ENCODE peak calls at places on chromosomes 16 and 17, in nine cellular contexts. One of them, this sample, is unnamed.

GRCh38 chr17:38877130-38877851 is 7.4 kb downstream of the LASP1 start:
- DNase-seq in psoas muscle: no peak
- DNase-seq in neural progenitor cell: peak
- DNase-seq in stomach: no peak
- DNase-seq in lower leg skin: no peak
- DNase-seq in left ventricle myocardium inferior: no peak
- DNase-seq in cardiac muscle cell: no peak
- DNase-seq in GM12865: peak
- DNase-seq in fibroblast of lung: no peak
- DNase-seq in this sample: peak

GRCh38 chr17:79581306-79581932 is 29.4 kb downstream of the RBFOX3 start:
- DNase-seq in psoas muscle: no peak
- DNase-seq in lower leg skin: no peak
- DNase-seq in left ventricle myocardium inferior: no peak
- DNase-seq in cardiac muscle cell: no peak
- DNase-seq in fibroblast of lung: no peak
- DNase-seq in GM12865: no peak
- DNase-seq in stomach: no peak
- DNase-seq in neural progenitor cell: no peak
- DNase-seq in this sample: no peak

GRCh38 chr16:7990864-7991263 is 599.4 kb downstream of the TMEM114 start:
- DNase-seq in cardiac muscle cell: no peak
- DNase-seq in neural progenitor cell: no peak
- DNase-seq in stomach: no peak
- DNase-seq in left ventricle myocardium inferior: no peak
- DNase-seq in lower leg skin: no peak
- DNase-seq in psoas muscle: no peak
- DNase-seq in GM12865: no peak
- DNase-seq in fibroblast of lung: no peak
- DNase-seq in this sample: no peak

GRCh38 chr17:75024686-75025397 is 12.4 kb downstream of the MRPL58 start:
- DNase-seq in GM12865: no peak
- DNase-seq in neural progenitor cell: no peak
- DNase-seq in lower leg skin: no peak
- DNase-seq in stomach: no peak
- DNase-seq in left ventricle myocardium inferior: no peak
- DNase-seq in fibroblast of lung: no peak
- DNase-seq in cardiac muscle cell: no peak
- DNase-seq in psoas muscle: no peak
- DNase-seq in this sample: no peak

GRCh38 chr16:57623251-57624043 is 5.0 kb upstream of the ADGRG1 start:
- DNase-seq in stomach: peak
- DNase-seq in left ventricle myocardium inferior: no peak
- DNase-seq in lower leg skin: no peak
- DNase-seq in fibroblast of lung: peak
- DNase-seq in psoas muscle: peak
- DNase-seq in neural progenitor cell: peak
- DNase-seq in GM12865: no peak
- DNase-seq in cardiac muscle cell: peak
- DNase-seq in this sample: no peak

GRCh38 chr16:77009453-77009852 is 181.5 kb upstream of the MON1B start:
- DNase-seq in stomach: no peak
- DNase-seq in psoas muscle: no peak
- DNase-seq in neural progenitor cell: no peak
- DNase-seq in GM12865: no peak
- DNase-seq in cardiac muscle cell: no peak
- DNase-seq in lower leg skin: no peak
- DNase-seq in fibroblast of lung: no peak
- DNase-seq in left ventricle myocardium inferior: peak
- DNase-seq in this sample: no peak

GRCh38 chr17:41530062-41531048 is 2.2 kb upstream of the KRT19 start:
- DNase-seq in GM12865: no peak
- DNase-seq in stomach: peak
- DNase-seq in left ventricle myocardium inferior: no peak
- DNase-seq in psoas muscle: no peak
- DNase-seq in fibroblast of lung: peak
- DNase-seq in cardiac muscle cell: peak
- DNase-seq in neural progenitor cell: no peak
- DNase-seq in lower leg skin: no peak
- DNase-seq in this sample: no peak

GRCh38 chr16:680967-681745 is 946 bp downstream of the STUB1 start:
- DNase-seq in neural progenitor cell: peak
- DNase-seq in stomach: peak
- DNase-seq in lower leg skin: no peak
- DNase-seq in left ventricle myocardium inferior: no peak
- DNase-seq in psoas muscle: peak
- DNase-seq in fibroblast of lung: peak
- DNase-seq in GM12865: peak
- DNase-seq in cardiac muscle cell: peak
- DNase-seq in this sample: peak

GRCh38 chr16:49473773-49474172 is 100.2 kb downstream of the C16orf78 start:
- DNase-seq in left ventricle myocardium inferior: no peak
- DNase-seq in cardiac muscle cell: no peak
- DNase-seq in GM12865: no peak
- DNase-seq in stomach: peak
- DNase-seq in neural progenitor cell: no peak
- DNase-seq in psoas muscle: peak
- DNase-seq in fibroblast of lung: no peak
- DNase-seq in lower leg skin: peak
- DNase-seq in this sample: no peak

GRCh38 chr17:70775667-70776066 is 606.3 kb downstream of the KCNJ2 start:
- DNase-seq in cardiac muscle cell: no peak
- DNase-seq in left ventricle myocardium inferior: no peak
- DNase-seq in neural progenitor cell: no peak
- DNase-seq in lower leg skin: no peak
- DNase-seq in stomach: no peak
- DNase-seq in GM12865: no peak
- DNase-seq in psoas muscle: no peak
- DNase-seq in fibroblast of lung: no peak
- DNase-seq in this sample: no peak

GRCh38 chr17:75250009-75250471 is 11.4 kb downstream of the GGA3 start:
- DNase-seq in lower leg skin: peak
- DNase-seq in stomach: peak
- DNase-seq in cardiac muscle cell: peak
- DNase-seq in neural progenitor cell: no peak
- DNase-seq in psoas muscle: peak
- DNase-seq in left ventricle myocardium inferior: no peak
- DNase-seq in fibroblast of lung: no peak
- DNase-seq in GM12865: peak
- DNase-seq in this sample: no peak

GRCh38 chr17:35051183-35051578 is 12.3 kb downstream of the RFFL start:
- DNase-seq in psoas muscle: no peak
- DNase-seq in fibroblast of lung: no peak
- DNase-seq in lower leg skin: no peak
- DNase-seq in cardiac muscle cell: peak
- DNase-seq in GM12865: peak
- DNase-seq in neural progenitor cell: no peak
- DNase-seq in stomach: no peak
- DNase-seq in left ventricle myocardium inferior: no peak
- DNase-seq in this sample: no peak

GRCh38 chr16:29811896-29812665 is at the start of gene PRRT2:
- DNase-seq in lower leg skin: peak
- DNase-seq in cardiac muscle cell: peak
- DNase-seq in GM12865: peak
- DNase-seq in stomach: no peak
- DNase-seq in psoas muscle: peak
- DNase-seq in left ventricle myocardium inferior: peak
- DNase-seq in fibroblast of lung: no peak
- DNase-seq in neural progenitor cell: peak
- DNase-seq in this sample: peak

GRCh38 chr17:31931781-31932180 is 5.0 kb upstream of the SUZ12 start:
- DNase-seq in left ventricle myocardium inferior: no peak
- DNase-seq in GM12865: no peak
- DNase-seq in neural progenitor cell: no peak
- DNase-seq in cardiac muscle cell: no peak
- DNase-seq in psoas muscle: no peak
- DNase-seq in lower leg skin: no peak
- DNase-seq in stomach: no peak
- DNase-seq in fibroblast of lung: no peak
- DNase-seq in this sample: no peak

DNA sequence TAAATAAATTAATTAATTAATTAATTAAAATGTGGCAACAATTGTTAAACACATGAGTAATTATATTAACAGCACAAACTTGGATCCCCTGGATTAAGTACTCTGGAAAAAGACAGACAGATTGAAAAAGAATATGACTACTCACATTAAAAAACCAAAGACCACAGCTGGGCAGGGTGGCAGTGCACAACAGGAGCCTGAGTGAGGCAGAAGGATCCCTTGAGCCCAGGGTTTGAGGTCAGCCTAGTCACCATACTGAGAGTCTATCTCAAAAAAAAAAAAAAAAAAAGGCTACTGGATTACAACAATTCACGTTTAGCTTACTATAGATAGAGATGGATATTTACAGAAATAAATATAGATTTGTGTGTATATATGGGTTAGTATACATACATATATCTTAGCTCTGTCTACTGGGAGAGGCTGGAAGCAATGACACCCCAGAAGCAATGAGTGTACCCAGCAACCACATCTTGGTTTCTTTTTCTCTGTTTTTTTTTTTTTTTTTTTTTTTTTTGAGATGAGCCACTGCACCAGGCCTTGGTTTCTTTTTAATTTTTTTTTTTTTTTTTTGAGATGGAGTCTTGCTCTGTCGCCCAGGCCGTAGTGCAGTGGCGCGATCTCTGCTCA is 10.6 kb upstream of the SUZ12 start:
- DNase-seq in lower leg skin: no peak
- DNase-seq in neural progenitor cell: no peak
- DNase-seq in cardiac muscle cell: no peak
- DNase-seq in left ventricle myocardium inferior: no peak
- DNase-seq in GM12865: no peak
- DNase-seq in fibroblast of lung: no peak
- DNase-seq in psoas muscle: no peak
- DNase-seq in stomach: no peak
- DNase-seq in this sample: no peak
- H3K4me3 ChIP-seq in lower leg skin: no peak
- H3K4me3 ChIP-seq in neural progenitor cell: no peak
- H3K4me3 ChIP-seq in cardiac muscle cell: no peak
- H3K4me3 ChIP-seq in left ventricle myocardium inferior: no peak
- H3K4me3 ChIP-seq in GM12865: no peak
- H3K4me3 ChIP-seq in fibroblast of lung: no peak
- H3K4me3 ChIP-seq in psoas muscle: no peak
- H3K4me3 ChIP-seq in stomach: no peak
- H3K4me3 ChIP-seq in this sample: no peak

DNA sequence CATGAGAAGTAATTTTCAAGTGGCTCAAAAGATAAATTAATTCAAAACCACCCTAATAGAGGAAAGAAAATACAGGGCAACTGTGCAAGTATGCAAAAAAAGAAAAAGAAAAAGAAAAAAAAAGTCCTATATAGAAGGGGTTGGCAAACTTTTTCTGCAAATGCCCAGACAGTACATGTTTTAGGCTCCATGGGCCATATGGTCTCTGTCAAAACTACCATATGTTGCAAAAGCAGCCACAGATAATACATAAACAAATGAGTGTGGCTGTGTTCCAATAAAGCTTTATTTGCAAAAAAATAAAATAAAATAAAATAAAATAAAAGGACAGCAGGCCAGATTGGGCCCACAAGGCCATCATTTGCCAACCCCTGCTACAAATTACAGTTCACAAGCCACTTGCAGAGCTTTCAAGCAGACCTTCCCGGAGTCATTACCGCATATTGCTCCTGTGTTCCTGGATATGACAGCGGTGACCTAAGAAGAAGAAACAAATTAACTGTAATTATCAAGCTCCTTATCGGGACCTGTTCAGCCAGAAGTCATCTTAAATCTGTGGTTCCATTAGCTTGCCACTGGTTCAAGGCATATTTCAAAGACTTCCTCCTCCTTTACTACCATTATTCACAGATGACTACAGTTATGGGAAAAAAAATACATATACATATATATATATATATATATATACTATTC is 15.9 kb downstream of the ZC3H7A start:
- DNase-seq in GM12865: peak
- DNase-seq in psoas muscle: no peak
- DNase-seq in cardiac muscle cell: peak
- DNase-seq in left ventricle myocardium inferior: no peak
- DNase-seq in lower leg skin: no peak
- DNase-seq in neural progenitor cell: no peak
- DNase-seq in stomach: no peak
- DNase-seq in fibroblast of lung: peak
- DNase-seq in this sample: no peak
- H3K4me3 ChIP-seq in GM12865: peak
- H3K4me3 ChIP-seq in psoas muscle: no peak
- H3K4me3 ChIP-seq in cardiac muscle cell: no peak
- H3K4me3 ChIP-seq in left ventricle myocardium inferior: no peak
- H3K4me3 ChIP-seq in lower leg skin: no peak
- H3K4me3 ChIP-seq in neural progenitor cell: no peak
- H3K4me3 ChIP-seq in stomach: no peak
- H3K4me3 ChIP-seq in fibroblast of lung: no peak
- H3K4me3 ChIP-seq in this sample: no peak

GRCh38 chr17:40103742-40104095 is 3.3 kb upstream of the NR1D1 start:
- DNase-seq in stomach: no peak
- DNase-seq in GM12865: peak
- DNase-seq in cardiac muscle cell: no peak
- DNase-seq in left ventricle myocardium inferior: no peak
- DNase-seq in fibroblast of lung: no peak
- DNase-seq in neural progenitor cell: no peak
- DNase-seq in lower leg skin: no peak
- DNase-seq in psoas muscle: no peak
- DNase-seq in this sample: no peak

GRCh38 chr17:40106760-40107265 is 6.4 kb upstream of the NR1D1 start:
- DNase-seq in lower leg skin: no peak
- DNase-seq in fibroblast of lung: peak
- DNase-seq in GM12865: no peak
- DNase-seq in neural progenitor cell: peak
- DNase-seq in cardiac muscle cell: peak
- DNase-seq in stomach: no peak
- DNase-seq in left ventricle myocardium inferior: peak
- DNase-seq in psoas muscle: peak
- DNase-seq in this sample: no peak

GRCh38 chr17:40107266-40107980 is 7.0 kb upstream of the NR1D1 start:
- DNase-seq in psoas muscle: no peak
- DNase-seq in left ventricle myocardium inferior: peak
- DNase-seq in neural progenitor cell: no peak
- DNase-seq in GM12865: peak
- DNase-seq in lower leg skin: no peak
- DNase-seq in stomach: no peak
- DNase-seq in fibroblast of lung: no peak
- DNase-seq in cardiac muscle cell: peak
- DNase-seq in this sample: peak

GRCh38 chr17:40104570-40105471 is 4.4 kb upstream of the NR1D1 start:
- DNase-seq in neural progenitor cell: no peak
- DNase-seq in left ventricle myocardium inferior: peak
- DNase-seq in psoas muscle: no peak
- DNase-seq in GM12865: peak
- DNase-seq in lower leg skin: no peak
- DNase-seq in stomach: no peak
- DNase-seq in cardiac muscle cell: no peak
- DNase-seq in fibroblast of lung: no peak
- DNase-seq in this sample: peak

GRCh38 chr17:40106089-40106759 is 5.8 kb upstream of the NR1D1 start:
- DNase-seq in stomach: no peak
- DNase-seq in lower leg skin: no peak
- DNase-seq in psoas muscle: peak
- DNase-seq in neural progenitor cell: no peak
- DNase-seq in left ventricle myocardium inferior: peak
- DNase-seq in cardiac muscle cell: no peak
- DNase-seq in fibroblast of lung: no peak
- DNase-seq in GM12865: no peak
- DNase-seq in this sample: no peak
- H3K4me3 ChIP-seq in stomach: no peak
- H3K4me3 ChIP-seq in lower leg skin: no peak
- H3K4me3 ChIP-seq in psoas muscle: peak
- H3K4me3 ChIP-seq in neural progenitor cell: no peak
- H3K4me3 ChIP-seq in left ventricle myocardium inferior: peak
- H3K4me3 ChIP-seq in cardiac muscle cell: no peak
- H3K4me3 ChIP-seq in fibroblast of lung: no peak
- H3K4me3 ChIP-seq in GM12865: no peak
- H3K4me3 ChIP-seq in this sample: no peak

GRCh38 chr17:7563115-7563869 is 1.6 kb downstream of the SENP3 start:
- DNase-seq in stomach: no peak
- DNase-seq in neural progenitor cell: no peak
- DNase-seq in fibroblast of lung: no peak
- DNase-seq in GM12865: no peak
- DNase-seq in left ventricle myocardium inferior: no peak
- DNase-seq in cardiac muscle cell: no peak
- DNase-seq in psoas muscle: no peak
- DNase-seq in lower leg skin: no peak
- DNase-seq in this sample: no peak
- H3K4me3 ChIP-seq in stomach: no peak
- H3K4me3 ChIP-seq in neural progenitor cell: peak
- H3K4me3 ChIP-seq in fibroblast of lung: peak
- H3K4me3 ChIP-seq in GM12865: no peak
- H3K4me3 ChIP-seq in left ventricle myocardium inferior: peak
- H3K4me3 ChIP-seq in cardiac muscle cell: peak
- H3K4me3 ChIP-seq in psoas muscle: peak
- H3K4me3 ChIP-seq in lower leg skin: no peak
- H3K4me3 ChIP-seq in this sample: no peak

This sample was measured in right cardiac atrium.